ENCODE peak calls at places on chromosome 6, in nine cellular contexts. J is fibroblast of lung, Y is A549, U is uterus, A is RWPE2, E is left lung, I is GM12878, X is PC-3, W is body of pancreas. D is an unnamed sample.
A peak's percentile ranks its signal among the peaks of the same experiment; 100 is the strongest.

GRCh38 chr6:146914563-146915483 is 289.4 kb upstream of the STXBP5 start:
- DNase-seq in E (no peak), X (peak; percentile 90), J (peak; percentile 98), A (peak; percentile 68), U (peak; percentile 22), I (no peak), Y (peak; percentile 44), W (peak; percentile 12), D (no peak)

GRCh38 chr6:57313711-57314471 is 3.5 kb upstream of the PRIM2 start:
- DNase-seq in Y (peak; percentile 38), J (peak; percentile 99), X (peak; percentile 97), W (no peak), U (peak; percentile 77), A (peak; percentile 75), I (no peak), E (no peak), D (no peak)

GRCh38 chr6:128483472-128484135 is 36.8 kb downstream of the PTPRK start:
- DNase-seq in X (no peak), E (no peak), U (no peak), Y (no peak), I (no peak), W (no peak), J (no peak), A (no peak), D (no peak)

GRCh38 chr6:106981901-106982300 is 7.4 kb upstream of the CD24 start:
- DNase-seq in W (no peak), U (no peak), Y (no peak), I (no peak), E (no peak), X (no peak), A (no peak), J (no peak), D (no peak)

GRCh38 chr6:149337330-149337729 is 19.8 kb downstream of the TAB2 start:
- DNase-seq in Y (no peak), J (peak; percentile 28), E (no peak), U (no peak), X (no peak), I (no peak), A (no peak), W (no peak), D (no peak)

GRCh38 chr6:24188571-24188970 is 62.6 kb downstream of the NRSN1 start:
- DNase-seq in I (no peak), Y (no peak), W (no peak), A (no peak), U (no peak), X (no peak), E (no peak), J (no peak), D (no peak)

GRCh38 chr6:122869437-122870024 is 80.5 kb downstream of the SMPDL3A start:
- DNase-seq in I (no peak), W (peak; percentile 32), E (no peak), U (peak; percentile 24), A (no peak), X (peak; percentile 57), J (peak; percentile 35), Y (peak; percentile 15), D (peak; percentile 8)

GRCh38 chr6:168100011-168100802 is 21.2 kb upstream of the FRMD1 start:
- DNase-seq in X (no peak), I (no peak), J (no peak), A (peak; percentile 44), E (peak; percentile 74), Y (no peak), U (no peak), W (no peak), D (no peak)

GRCh38 chr6:100457251-100457990 is 7.3 kb downstream of the SIM1 start:
- DNase-seq in I (no peak), W (no peak), X (no peak), J (no peak), A (no peak), E (no peak), Y (no peak), U (no peak), D (no peak)

GRCh38 chr6:28841290-28841689 is 82.5 kb downstream of the TRIM27 start:
- DNase-seq in X (no peak), E (no peak), J (no peak), A (no peak), U (no peak), W (no peak), I (no peak), Y (no peak), D (no peak)

GRCh38 chr6:1612386-1612893 is 2.7 kb downstream of the FOXC1 start:
- DNase-seq in X (peak; percentile 19), J (no peak), A (no peak), U (no peak), E (no peak), Y (no peak), I (no peak), W (no peak), D (no peak)

GRCh38 chr6:8170754-8171153 is 68.4 kb upstream of the EEF1E1 start:
- DNase-seq in U (no peak), Y (no peak), E (no peak), I (no peak), X (no peak), W (no peak), J (no peak), A (no peak), D (no peak)

GRCh38 chr6:63307581-63308246 is 12.1 kb downstream of the LGSN start:
- DNase-seq in W (no peak), X (peak; percentile 72), U (no peak), Y (peak; percentile 39), A (no peak), E (no peak), I (peak; percentile 13), J (peak; percentile 11), D (no peak)

GRCh38 chr6:157893238-157893637 is 70.2 kb downstream of the SNX9 start:
- DNase-seq in J (no peak), E (no peak), A (no peak), I (no peak), X (no peak), W (no peak), U (no peak), Y (no peak), D (no peak)

GRCh38 chr6:116986819-116987218 is 109.8 kb downstream of the RFX6 start:
- DNase-seq in I (no peak), J (no peak), U (no peak), E (no peak), W (no peak), X (no peak), A (no peak), Y (no peak), D (no peak)

DNA sequence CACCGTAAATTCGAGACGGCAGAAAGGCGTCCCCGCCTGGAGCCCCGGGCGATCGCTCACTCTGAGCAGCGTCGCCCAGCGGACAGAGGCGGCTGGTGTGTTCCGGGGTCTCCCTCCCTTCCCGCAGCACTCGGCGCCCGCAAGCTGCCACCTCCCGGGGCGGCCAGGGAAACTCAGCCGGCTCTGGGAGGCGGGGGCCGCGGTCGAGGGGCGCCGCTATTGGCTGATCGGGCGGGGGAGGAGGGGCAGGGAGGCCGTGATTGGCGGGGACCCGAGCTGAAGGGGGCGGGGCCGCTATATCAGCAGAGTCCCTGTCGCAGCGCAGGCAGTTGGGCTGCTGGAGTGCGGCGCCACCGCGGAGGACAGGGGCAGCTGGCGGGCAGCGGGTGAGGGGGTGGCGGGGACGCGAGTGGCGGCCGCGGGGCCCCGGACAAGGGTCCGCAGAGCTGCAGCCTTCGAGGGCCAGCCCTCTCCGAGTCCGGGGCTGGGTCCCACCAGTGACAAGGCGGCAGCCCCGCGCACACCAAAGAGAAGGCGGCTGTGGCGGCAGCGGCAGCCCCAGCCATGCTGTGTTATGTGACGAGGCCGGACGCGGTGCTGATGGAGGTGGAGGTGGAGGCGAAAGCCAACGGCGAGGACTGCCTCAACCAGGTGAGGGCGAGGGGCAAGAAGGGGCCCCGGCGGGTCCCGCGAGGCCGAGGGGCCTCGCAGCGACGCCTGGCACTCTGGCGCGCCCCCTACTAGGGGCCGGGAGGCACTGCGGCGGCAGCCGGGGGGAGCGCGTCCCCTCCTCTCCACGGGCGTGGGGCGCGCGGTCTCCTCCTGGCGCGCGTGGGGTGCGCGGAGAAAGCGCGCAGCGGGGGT is at the start of gene MYLIP:
- DNase-seq in J (peak; percentile 86), A (peak; percentile 93), Y (peak; percentile 77), I (peak; percentile 74), W (peak; percentile 99), E (peak; percentile 98), X (peak; percentile 93), U (peak; percentile 97), D (peak; percentile 99)
- H3K27ac ChIP-seq in J (peak within 1 kb of the TSS; percentile 58), A (peak within 1 kb of the TSS; percentile 53), Y (peak within 1 kb of the TSS; percentile 87), I (peak within 1 kb of the TSS; percentile 53), W (peak within 1 kb of the TSS; percentile 98), E (peak within 1 kb of the TSS; percentile 93), X (peak within 1 kb of the TSS; percentile 84), U (peak within 1 kb of the TSS; percentile 97), D (peak within 1 kb of the TSS; percentile 97)

GRCh38 chr6:30100154-30100553 is 12.7 kb downstream of the TRIM31 start:
- DNase-seq in Y (no peak), E (no peak), I (no peak), A (no peak), W (no peak), U (no peak), X (no peak), J (no peak), D (no peak)
- H3K27ac ChIP-seq in Y (no peak overlapping the region), E (no peak overlapping the region), I (no peak overlapping the region), A (peak overlapping the region; percentile 40), W (no peak overlapping the region), U (no peak overlapping the region), X (no peak overlapping the region), J (no peak overlapping the region), D (no peak overlapping the region)

GRCh38 chr6:33908025-33908424 is 104.2 kb upstream of the MLN start:
- DNase-seq in E (no peak), J (no peak), Y (no peak), I (no peak), W (no peak), U (no peak), X (no peak), A (no peak), D (no peak)

GRCh38 chr6:33909737-33910136 is 105.9 kb upstream of the MLN start:
- DNase-seq in I (no peak), X (no peak), Y (no peak), U (no peak), A (no peak), W (no peak), E (no peak), J (no peak), D (no peak)

GRCh38 chr6:33905081-33905609 is 101.3 kb upstream of the MLN start:
- DNase-seq in U (no peak), E (no peak), J (no peak), I (peak; percentile 9), X (no peak), Y (no peak), W (no peak), A (no peak), D (no peak)

GRCh38 chr6:33906413-33906812 is 102.6 kb upstream of the MLN start:
- DNase-seq in I (no peak), U (no peak), E (no peak), X (peak; percentile 45), J (no peak), Y (no peak), A (no peak), W (no peak), D (no peak)

GRCh38 chr6:33907227-33907626 is 103.4 kb upstream of the MLN start:
- DNase-seq in Y (no peak), J (no peak), A (no peak), E (no peak), W (no peak), I (no peak), X (no peak), U (no peak), D (no peak)
- H3K27ac ChIP-seq in Y (no peak overlapping the region), J (no peak overlapping the region), A (no peak overlapping the region), E (no peak overlapping the region), W (peak overlapping the region; percentile 53), I (no peak overlapping the region), X (no peak overlapping the region), U (no peak overlapping the region), D (no peak overlapping the region)

GRCh38 chr6:15101130-15101529 is 144.7 kb upstream of the JARID2 start:
- DNase-seq in E (no peak), Y (no peak), J (no peak), U (no peak), A (no peak), W (no peak), X (no peak), I (no peak), D (no peak)
- H3K27ac ChIP-seq in E (no peak overlapping the region), Y (no peak overlapping the region), J (no peak overlapping the region), U (no peak overlapping the region), A (no peak overlapping the region), W (no peak overlapping the region), X (no peak overlapping the region), I (no peak overlapping the region), D (no peak overlapping the region)

D was measured in substantia nigra.